ENCODE peak calls at places on chromosomes 1 and 21, in four cellular contexts. One of them, this sample, is unnamed.

GRCh38 chr1:3456449-3456963 is 2.0 kb downstream of the ARHGEF16 start:
- DNase-seq in ELR: no peak
- DNase-seq in NAMALWA: no peak
- DNase-seq in COR-L47: no peak
- DNase-seq in this sample: no peak

GRCh38 chr1:24754229-24754628 is 9.0 kb downstream of the CLIC4 start:
- DNase-seq in ELR: peak; percentile 76
- DNase-seq in NAMALWA: no peak
- DNase-seq in COR-L47: no peak
- DNase-seq in this sample: no peak

GRCh38 chr1:206081811-206082210 is 28.8 kb downstream of the RHEX start:
- DNase-seq in ELR: no peak
- DNase-seq in NAMALWA: no peak
- DNase-seq in COR-L47: no peak
- DNase-seq in this sample: no peak

GRCh38 chr1:218463194-218464156 is 118.3 kb downstream of the TGFB2 start:
- DNase-seq in ELR: peak; percentile 93
- DNase-seq in NAMALWA: no peak
- DNase-seq in COR-L47: no peak
- DNase-seq in this sample: no peak

GRCh38 chr1:201406831-201407406 is 7.8 kb upstream of the LAD1 start:
- DNase-seq in ELR: no peak
- DNase-seq in NAMALWA: no peak
- DNase-seq in COR-L47: no peak
- DNase-seq in this sample: no peak

GRCh38 chr21:45972716-45973474 is 8.7 kb upstream of the COL6A1 start:
- DNase-seq in ELR: peak; percentile 71
- DNase-seq in NAMALWA: no peak
- DNase-seq in COR-L47: peak; percentile 45
- DNase-seq in this sample: peak; percentile 55

GRCh38 chr1:8397511-8397910 is 79.6 kb downstream of the SLC45A1 start:
- DNase-seq in ELR: peak; percentile 41
- DNase-seq in NAMALWA: peak; percentile 39
- DNase-seq in COR-L47: no peak
- DNase-seq in this sample: no peak

GRCh38 chr1:61926597-61926996 is 184.3 kb downstream of the PATJ start:
- DNase-seq in ELR: no peak
- DNase-seq in NAMALWA: no peak
- DNase-seq in COR-L47: no peak
- DNase-seq in this sample: no peak

GRCh38 chr1:91007827-91008226 is 14.0 kb downstream of the ZNF644 start:
- DNase-seq in ELR: peak; percentile 7
- DNase-seq in NAMALWA: no peak
- DNase-seq in COR-L47: no peak
- DNase-seq in this sample: no peak

GRCh38 chr21:42568834-42569731 is 55.4 kb downstream of the SLC37A1 start:
- DNase-seq in ELR: no peak
- DNase-seq in NAMALWA: no peak
- DNase-seq in COR-L47: peak; percentile 79
- DNase-seq in this sample: no peak

GRCh38 chr1:185934476-185935189 is 200.4 kb downstream of the HMCN1 start:
- DNase-seq in ELR: peak; percentile 14
- DNase-seq in NAMALWA: no peak
- DNase-seq in COR-L47: no peak
- DNase-seq in this sample: no peak

GRCh38 chr1:168556647-168557046 is 12.8 kb upstream of the XCL2 start:
- DNase-seq in ELR: no peak
- DNase-seq in NAMALWA: no peak
- DNase-seq in COR-L47: no peak
- DNase-seq in this sample: no peak

GRCh38 chr1:235984041-235984820 is 80.7 kb downstream of the NID1 start:
- DNase-seq in ELR: peak; percentile 75
- DNase-seq in NAMALWA: no peak
- DNase-seq in COR-L47: no peak
- DNase-seq in this sample: no peak

GRCh38 chr1:62926681-62927252 is 142.8 kb downstream of the ATG4C start:
- DNase-seq in ELR: peak; percentile 14
- DNase-seq in NAMALWA: peak; percentile 26
- DNase-seq in COR-L47: no peak
- DNase-seq in this sample: no peak

GRCh38 chr1:3533051-3534048 is 78.0 kb downstream of the MEGF6 start:
- DNase-seq in ELR: no peak
- DNase-seq in NAMALWA: no peak
- DNase-seq in COR-L47: no peak
- DNase-seq in this sample: peak; percentile 39

GRCh38 chr1:200642481-200642880 is 21.9 kb upstream of the KIF14 start:
- DNase-seq in ELR: no peak
- DNase-seq in NAMALWA: no peak
- DNase-seq in COR-L47: no peak
- DNase-seq in this sample: no peak

GRCh38 chr1:168801032-168801745 is 72.2 kb upstream of the DPT start:
- DNase-seq in ELR: no peak
- DNase-seq in NAMALWA: no peak
- DNase-seq in COR-L47: no peak
- DNase-seq in this sample: no peak

GRCh38 chr1:92901699-92902405 is 59.4 kb downstream of the DIPK1A start:
- DNase-seq in ELR: no peak
- DNase-seq in NAMALWA: no peak
- DNase-seq in COR-L47: no peak
- DNase-seq in this sample: no peak

GRCh38 chr21:26835027-26835713 is 10.0 kb downstream of the ADAMTS1 start:
- DNase-seq in ELR: peak; percentile 80
- DNase-seq in NAMALWA: no peak
- DNase-seq in COR-L47: no peak
- DNase-seq in this sample: no peak

GRCh38 chr1:53949023-53949611 is 3.0 kb downstream of the LRRC42 start:
- DNase-seq in ELR: peak; percentile 66
- DNase-seq in NAMALWA: peak; percentile 63
- DNase-seq in COR-L47: peak; percentile 65
- DNase-seq in this sample: peak; percentile 41

This sample was measured in nephron progenitor cell.